ENCODE peak calls at places on chromosomes 16 and 17, in seven cellular contexts. One of them, this sample, is unnamed.
A peak's percentile ranks its signal among the peaks of the same experiment; 100 is the strongest.

GRCh38 chr16:57736419-57737281 is 1.1 kb downstream of the KATNB1 start:
- ATAC-seq in Right ventricle myocardium superior: no peak
- ATAC-seq in stimulated activated effector memory CD8-positive, alpha-beta T cell treated with anti-CD3 and anti-CD28 coated beads, Interleukin-12 subunit alpha, Interleukin-12 subunit beta, amount 100 ng/mL, for 72 hours: no peak
- ATAC-seq in CD8-positive, alpha-beta T cell: no peak
- ATAC-seq in left lung: peak; percentile 29
- ATAC-seq in naive thymus-derived CD4-positive, alpha-beta T cell: no peak
- ATAC-seq in omental fat pad: peak; percentile 12
- ATAC-seq in this sample: no peak

GRCh38 chr17:47882247-47882646 is 13.8 kb upstream of the SP2 start:
- ATAC-seq in Right ventricle myocardium superior: no peak
- ATAC-seq in stimulated activated effector memory CD8-positive, alpha-beta T cell treated with anti-CD3 and anti-CD28 coated beads, Interleukin-12 subunit alpha, Interleukin-12 subunit beta, amount 100 ng/mL, for 72 hours: no peak
- ATAC-seq in CD8-positive, alpha-beta T cell: no peak
- ATAC-seq in left lung: peak; percentile 54
- ATAC-seq in naive thymus-derived CD4-positive, alpha-beta T cell: no peak
- ATAC-seq in omental fat pad: peak; percentile 73
- ATAC-seq in this sample: peak; percentile 11

GRCh38 chr16:17026600-17027242 is 444.0 kb downstream of the XYLT1 start:
- ATAC-seq in Right ventricle myocardium superior: no peak
- ATAC-seq in stimulated activated effector memory CD8-positive, alpha-beta T cell treated with anti-CD3 and anti-CD28 coated beads, Interleukin-12 subunit alpha, Interleukin-12 subunit beta, amount 100 ng/mL, for 72 hours: peak; percentile 97
- ATAC-seq in CD8-positive, alpha-beta T cell: peak; percentile 84
- ATAC-seq in left lung: no peak
- ATAC-seq in naive thymus-derived CD4-positive, alpha-beta T cell: peak; percentile 86
- ATAC-seq in omental fat pad: no peak
- ATAC-seq in this sample: peak; percentile 22

GRCh38 chr17:35984140-35984539 is 2.4 kb downstream of the CCL14 start:
- ATAC-seq in Right ventricle myocardium superior: no peak
- ATAC-seq in stimulated activated effector memory CD8-positive, alpha-beta T cell treated with anti-CD3 and anti-CD28 coated beads, Interleukin-12 subunit alpha, Interleukin-12 subunit beta, amount 100 ng/mL, for 72 hours: no peak
- ATAC-seq in CD8-positive, alpha-beta T cell: no peak
- ATAC-seq in left lung: no peak
- ATAC-seq in naive thymus-derived CD4-positive, alpha-beta T cell: no peak
- ATAC-seq in omental fat pad: no peak
- ATAC-seq in this sample: no peak

GRCh38 chr16:56279132-56279531 is 87.8 kb downstream of the GNAO1 start:
- ATAC-seq in Right ventricle myocardium superior: no peak
- ATAC-seq in stimulated activated effector memory CD8-positive, alpha-beta T cell treated with anti-CD3 and anti-CD28 coated beads, Interleukin-12 subunit alpha, Interleukin-12 subunit beta, amount 100 ng/mL, for 72 hours: peak; percentile 97
- ATAC-seq in CD8-positive, alpha-beta T cell: peak; percentile 87
- ATAC-seq in left lung: no peak
- ATAC-seq in naive thymus-derived CD4-positive, alpha-beta T cell: peak; percentile 79
- ATAC-seq in omental fat pad: no peak
- ATAC-seq in this sample: no peak

GRCh38 chr17:38844261-38844757 is 9.2 kb downstream of the RPL23 start:
- ATAC-seq in Right ventricle myocardium superior: no peak
- ATAC-seq in stimulated activated effector memory CD8-positive, alpha-beta T cell treated with anti-CD3 and anti-CD28 coated beads, Interleukin-12 subunit alpha, Interleukin-12 subunit beta, amount 100 ng/mL, for 72 hours: no peak
- ATAC-seq in CD8-positive, alpha-beta T cell: no peak
- ATAC-seq in left lung: no peak
- ATAC-seq in naive thymus-derived CD4-positive, alpha-beta T cell: no peak
- ATAC-seq in omental fat pad: peak; percentile 67
- ATAC-seq in this sample: peak; percentile 53

GRCh38 chr16:67943256-67943618 is 683 bp downstream of the LCAT start:
- ATAC-seq in Right ventricle myocardium superior: peak; percentile 1
- ATAC-seq in stimulated activated effector memory CD8-positive, alpha-beta T cell treated with anti-CD3 and anti-CD28 coated beads, Interleukin-12 subunit alpha, Interleukin-12 subunit beta, amount 100 ng/mL, for 72 hours: no peak
- ATAC-seq in CD8-positive, alpha-beta T cell: no peak
- ATAC-seq in left lung: no peak
- ATAC-seq in naive thymus-derived CD4-positive, alpha-beta T cell: no peak
- ATAC-seq in omental fat pad: no peak
- ATAC-seq in this sample: no peak

GRCh38 chr17:77425791-77426641 is 285.2 kb downstream of the SEC14L1 start:
- ATAC-seq in Right ventricle myocardium superior: no peak
- ATAC-seq in stimulated activated effector memory CD8-positive, alpha-beta T cell treated with anti-CD3 and anti-CD28 coated beads, Interleukin-12 subunit alpha, Interleukin-12 subunit beta, amount 100 ng/mL, for 72 hours: peak; percentile 77
- ATAC-seq in CD8-positive, alpha-beta T cell: peak; percentile 77
- ATAC-seq in left lung: no peak
- ATAC-seq in naive thymus-derived CD4-positive, alpha-beta T cell: peak; percentile 78
- ATAC-seq in omental fat pad: no peak
- ATAC-seq in this sample: peak; percentile 63

GRCh38 chr17:50685691-50686493 is 21.8 kb downstream of the ANKRD40 start:
- ATAC-seq in Right ventricle myocardium superior: no peak
- ATAC-seq in stimulated activated effector memory CD8-positive, alpha-beta T cell treated with anti-CD3 and anti-CD28 coated beads, Interleukin-12 subunit alpha, Interleukin-12 subunit beta, amount 100 ng/mL, for 72 hours: no peak
- ATAC-seq in CD8-positive, alpha-beta T cell: no peak
- ATAC-seq in left lung: no peak
- ATAC-seq in naive thymus-derived CD4-positive, alpha-beta T cell: no peak
- ATAC-seq in omental fat pad: no peak
- ATAC-seq in this sample: no peak

GRCh38 chr16:12027091-12027490 is 50.6 kb downstream of the SNX29 start:
- ATAC-seq in Right ventricle myocardium superior: no peak
- ATAC-seq in stimulated activated effector memory CD8-positive, alpha-beta T cell treated with anti-CD3 and anti-CD28 coated beads, Interleukin-12 subunit alpha, Interleukin-12 subunit beta, amount 100 ng/mL, for 72 hours: peak; percentile 39
- ATAC-seq in CD8-positive, alpha-beta T cell: peak; percentile 42
- ATAC-seq in left lung: no peak
- ATAC-seq in naive thymus-derived CD4-positive, alpha-beta T cell: no peak
- ATAC-seq in omental fat pad: no peak
- ATAC-seq in this sample: peak; percentile 71

This sample was measured in esophagus mucosa.